ENCODE peak calls at places on chromosomes 5 and 9, in four cellular contexts. R is WTC11, E is HepG2, T is K562. N is an unnamed sample.

GRCh38 chr9:120985759-120986353 is 59.3 kb upstream of the TRAF1 start:
- DNase-seq in E (peak), R (no peak), T (peak), N (peak)

GRCh38 chr5:36001032-36001431 is 9.8 kb upstream of the UGT3A1 start:
- DNase-seq in T (no peak), R (no peak), E (no peak), N (no peak)

GRCh38 chr5:171493646-171494393 is 74.4 kb downstream of the FGF18 start:
- DNase-seq in R (no peak), E (no peak), T (no peak), N (no peak)

GRCh38 chr9:127351182-127352166 is 45.5 kb upstream of the SLC2A8 start:
- DNase-seq in E (no peak), R (no peak), T (no peak), N (no peak)

GRCh38 chr9:133111461-133112360 is 9.3 kb downstream of the RALGDS start:
- DNase-seq in T (no peak), R (no peak), E (no peak), N (no peak)

GRCh38 chr5:134508521-134509195 is 16.8 kb upstream of the JADE2 start:
- DNase-seq in E (no peak), R (no peak), T (no peak), N (no peak)

GRCh38 chr9:132054024-132054423 is 25.6 kb downstream of the MED27 start:
- DNase-seq in R (peak), T (peak), E (no peak), N (no peak)

GRCh38 chr9:131733601-131734061 is 6.2 kb downstream of the RAPGEF1 start:
- DNase-seq in R (no peak), T (peak), E (no peak), N (peak)

GRCh38 chr9:129225815-129226214 is 47.8 kb upstream of the IER5L start:
- DNase-seq in R (peak), T (no peak), E (no peak), N (peak)

GRCh38 chr5:139651502-139651862 is 3.3 kb downstream of the CXXC5 start:
- DNase-seq in T (no peak), R (no peak), E (no peak), N (peak)

DNA sequence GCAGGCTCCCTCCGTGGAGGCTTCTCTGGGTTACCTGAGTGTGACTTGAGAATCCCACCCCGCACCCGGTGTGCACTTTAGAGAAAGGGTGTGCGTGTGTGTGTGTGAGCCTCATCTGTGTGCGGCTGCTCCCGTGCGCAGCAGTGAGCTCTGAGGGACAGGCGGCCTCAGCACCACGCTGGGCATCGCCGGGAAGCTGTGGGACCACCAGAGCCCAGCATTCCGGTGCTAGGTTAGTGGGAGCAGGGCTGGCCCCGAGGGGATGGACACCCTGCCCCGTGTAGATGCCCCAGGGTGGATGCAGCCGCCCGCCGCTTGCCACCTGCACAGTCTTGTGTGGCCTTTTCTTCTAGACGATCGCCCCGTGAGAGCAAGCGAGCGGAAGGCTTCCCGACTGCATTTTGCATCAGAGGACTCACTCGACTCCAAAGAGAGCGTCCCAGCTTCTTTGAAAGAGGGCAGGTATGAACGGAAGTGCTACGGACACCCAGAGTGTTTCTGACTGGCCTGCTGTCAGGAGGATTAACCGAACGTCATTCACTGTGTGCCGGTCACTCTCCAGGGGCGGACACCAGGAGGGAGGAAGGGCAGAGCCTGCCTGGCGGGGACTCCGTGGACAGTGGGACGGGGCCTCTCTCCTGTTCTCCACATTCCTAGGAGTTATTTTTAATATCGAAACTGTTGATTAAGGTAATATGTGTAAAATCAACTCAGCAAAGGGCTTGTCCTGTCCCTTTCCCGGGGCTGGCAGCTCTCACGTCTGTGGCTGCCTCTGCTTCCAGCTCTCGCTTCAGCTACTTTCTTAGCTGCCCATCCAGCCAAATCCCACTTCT is 12.2 kb downstream of the CEP72 start:
- DNase-seq in E (no peak), R (no peak), T (no peak), N (no peak)
- TF ChIP-seq HMGXB4 in E (no peak), R (no peak), T (no peak), N (no peak)

DNA sequence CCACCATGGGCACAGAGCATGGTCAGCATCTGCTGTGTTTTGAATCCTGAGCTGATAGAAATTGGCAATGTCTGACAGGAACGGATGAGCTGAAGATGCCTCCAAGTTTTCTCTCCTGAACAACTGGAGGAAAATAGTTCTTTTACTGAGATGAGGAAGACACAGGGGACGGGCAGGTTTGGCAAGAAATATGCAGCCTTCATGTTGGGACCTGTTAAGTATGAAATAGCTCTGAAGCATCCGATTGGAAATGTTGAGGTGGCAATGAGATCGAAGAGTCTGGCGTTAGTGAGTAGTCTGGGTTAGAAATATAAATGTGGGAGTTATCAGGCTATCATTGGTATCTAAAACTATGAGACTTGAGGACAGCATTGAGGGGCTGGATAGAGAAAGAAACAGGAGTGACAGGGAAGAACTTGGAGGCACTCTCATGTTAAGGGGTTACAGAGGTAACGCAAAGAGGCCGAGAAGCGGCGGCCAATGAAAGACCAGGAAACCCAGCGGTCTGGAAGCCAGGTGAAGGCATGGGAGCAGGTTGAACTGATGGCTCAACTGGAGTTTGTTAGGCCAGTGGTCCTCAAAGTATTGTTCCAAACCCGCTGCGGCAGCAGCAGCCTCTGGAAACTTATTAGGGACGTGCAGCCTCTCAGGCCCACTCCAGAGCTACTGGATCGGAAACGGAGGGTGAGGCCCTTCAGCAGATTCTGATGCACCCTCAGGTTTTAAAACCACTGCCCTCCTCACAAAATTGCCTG is 1.0 kb upstream of the MAMDC2 start:
- DNase-seq in R (no peak), T (no peak), E (no peak), N (no peak)
- TF ChIP-seq HMGXB4 in R (no peak), T (no peak), E (no peak), N (no peak)

GRCh38 chr9:1098551-1098950 is 48.4 kb downstream of the DMRT2 start:
- DNase-seq in T (no peak), R (no peak), E (no peak), N (no peak)
- TF ChIP-seq HMGXB4 in T (no peak), R (no peak), E (no peak), N (no peak)

GRCh38 chr5:18113724-18114123 is 479.5 kb downstream of the TAF11L14 start:
- DNase-seq in E (no peak), R (no peak), T (no peak), N (no peak)
- TF ChIP-seq HMGXB4 in E (no peak), R (no peak), T (no peak), N (no peak)

GRCh38 chr5:57442080-57442839 is 40.4 kb downstream of the ACTBL2 start:
- DNase-seq in E (no peak), T (peak), R (no peak), N (no peak)
- TF ChIP-seq HMGXB4 in E (no peak), T (no peak), R (no peak), N (no peak)

GRCh38 chr9:106019017-106019692 is 324.8 kb downstream of the TMEM38B start:
- DNase-seq in T (no peak), R (no peak), E (peak), N (no peak)
- TF ChIP-seq HMGXB4 in T (no peak), R (no peak), E (no peak), N (no peak)

DNA sequence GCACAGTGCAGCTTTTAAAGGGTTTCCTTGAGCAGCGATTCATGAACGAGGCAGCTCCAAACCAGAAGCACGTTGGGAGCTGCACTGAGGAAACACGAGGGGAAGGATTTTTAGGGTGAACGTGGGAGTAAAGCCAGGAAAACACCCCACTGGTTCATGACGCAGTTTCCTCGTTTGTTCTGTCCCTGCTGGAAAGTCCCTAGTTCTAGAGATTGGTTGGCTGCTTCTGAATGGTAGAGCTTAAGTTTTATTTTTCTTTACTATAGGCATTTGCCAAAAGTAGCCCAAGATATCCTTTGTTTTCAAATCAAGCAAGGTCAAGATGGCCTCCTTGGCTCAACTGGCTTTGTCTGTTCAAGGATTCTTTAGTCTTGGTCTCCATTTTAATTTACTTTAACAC is 116.5 kb upstream of the CACNA1B start:
- DNase-seq in R (no peak), T (no peak), E (no peak), N (no peak)
- TF ChIP-seq HMGXB4 in R (no peak), T (no peak), E (no peak), N (no peak)

GRCh38 chr5:161530700-161531099 is 15.8 kb downstream of the GABRB2 start:
- DNase-seq in E (no peak), T (no peak), R (no peak), N (no peak)
- TF ChIP-seq HMGXB4 in E (no peak), T (no peak), R (no peak), N (no peak)

GRCh38 chr5:88955403-88955802 is 72.4 kb upstream of the MEF2C start:
- DNase-seq in E (no peak), R (peak), T (no peak), N (no peak)

GRCh38 chr5:88952344-88952743 is 69.4 kb upstream of the MEF2C start:
- DNase-seq in R (no peak), T (no peak), E (no peak), N (no peak)

GRCh38 chr5:88952996-88953643 is 70.1 kb upstream of the MEF2C start:
- DNase-seq in R (no peak), E (no peak), T (no peak), N (no peak)

GRCh38 chr5:88956416-88956815 is 73.4 kb upstream of the MEF2C start:
- DNase-seq in R (no peak), E (no peak), T (no peak), N (no peak)

DNA sequence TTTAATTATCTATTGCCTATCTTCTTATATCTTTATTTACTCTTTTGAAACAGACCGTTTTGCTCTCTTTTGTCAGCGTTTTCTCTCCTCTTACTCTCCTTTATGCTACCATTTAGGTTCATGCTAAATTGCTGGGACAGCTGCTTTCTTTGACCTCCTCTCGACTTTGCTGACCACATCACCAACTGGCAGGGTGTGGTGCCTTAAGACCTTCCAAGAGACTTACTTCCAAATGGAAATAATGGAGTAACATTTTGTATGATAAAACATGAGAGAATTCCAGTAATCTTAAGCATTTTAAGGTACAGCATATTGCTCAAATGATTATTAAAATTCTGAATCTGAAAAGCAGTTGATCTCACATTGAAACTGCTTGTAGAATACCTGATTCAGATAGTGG is 71.5 kb upstream of the MEF2C start:
- DNase-seq in T (no peak), E (no peak), R (no peak), N (no peak)
- TF ChIP-seq HMGXB4 in T (no peak), E (no peak), R (no peak), N (no peak)

GRCh38 chr9:83583151-83584014 is 39.6 kb upstream of the IDNK start:
- DNase-seq in E (peak), R (peak), T (peak), N (peak)
- TF ChIP-seq HMGXB4 in E (no peak), R (no peak), T (no peak), N (no peak)